ENCODE peak calls at places on chromosome 17, in seven cellular contexts. One of them, this sample, is unnamed.

GRCh38 chr17:50423553-50424159 is 2.4 kb upstream of the ACSF2 start:
- DNase-seq in GM10248: no peak
- DNase-seq in WTC11: no peak
- DNase-seq in DMS153: peak; percentile 66
- DNase-seq in left cardiac atrium: peak; percentile 45
- DNase-seq in NCI-H774: no peak
- DNase-seq in AG10803: peak; percentile 93
- DNase-seq in this sample: no peak

GRCh38 chr17:46809110-46809571 is 9.4 kb downstream of the WNT3 start:
- DNase-seq in NCI-H774: no peak
- DNase-seq in WTC11: peak; percentile 55
- DNase-seq in GM10248: no peak
- DNase-seq in left cardiac atrium: no peak
- DNase-seq in DMS153: no peak
- DNase-seq in AG10803: no peak
- DNase-seq in this sample: no peak

GRCh38 chr17:66777689-66778225 is 57.2 kb upstream of the CACNG5 start:
- DNase-seq in left cardiac atrium: no peak
- DNase-seq in NCI-H774: peak; percentile 60
- DNase-seq in WTC11: peak; percentile 80
- DNase-seq in GM10248: no peak
- DNase-seq in AG10803: peak; percentile 12
- DNase-seq in DMS153: no peak
- DNase-seq in this sample: no peak

GRCh38 chr17:77474292-77474988 is 333.7 kb downstream of the SEC14L1 start:
- DNase-seq in left cardiac atrium: peak; percentile 19
- DNase-seq in WTC11: no peak
- DNase-seq in AG10803: peak; percentile 63
- DNase-seq in NCI-H774: no peak
- DNase-seq in GM10248: no peak
- DNase-seq in DMS153: no peak
- DNase-seq in this sample: no peak

GRCh38 chr17:44122825-44123355 is 551 bp downstream of the HDAC5 start:
- DNase-seq in left cardiac atrium: no peak
- DNase-seq in AG10803: no peak
- DNase-seq in WTC11: no peak
- DNase-seq in DMS153: no peak
- DNase-seq in NCI-H774: no peak
- DNase-seq in GM10248: no peak
- DNase-seq in this sample: no peak

GRCh38 chr17:83173997-83174858 is 94.8 kb downstream of the METRNL start:
- DNase-seq in left cardiac atrium: no peak
- DNase-seq in GM10248: peak; percentile 74
- DNase-seq in DMS153: peak; percentile 66
- DNase-seq in NCI-H774: peak; percentile 13
- DNase-seq in WTC11: peak; percentile 6
- DNase-seq in AG10803: peak; percentile 91
- DNase-seq in this sample: peak; percentile 85

GRCh38 chr17:41511130-41511529 is 5.7 kb upstream of the KRT13 start:
- DNase-seq in NCI-H774: peak; percentile 72
- DNase-seq in GM10248: no peak
- DNase-seq in WTC11: no peak
- DNase-seq in AG10803: no peak
- DNase-seq in DMS153: peak; percentile 18
- DNase-seq in left cardiac atrium: no peak
- DNase-seq in this sample: no peak

GRCh38 chr17:42233148-42233547 is 38.9 kb upstream of the GHDC start:
- DNase-seq in NCI-H774: no peak
- DNase-seq in WTC11: no peak
- DNase-seq in AG10803: peak; percentile 67
- DNase-seq in GM10248: no peak
- DNase-seq in left cardiac atrium: no peak
- DNase-seq in DMS153: no peak
- DNase-seq in this sample: no peak

GRCh38 chr17:9509236-9509813 is 66.3 kb downstream of the STX8 start:
- DNase-seq in AG10803: no peak
- DNase-seq in GM10248: no peak
- DNase-seq in DMS153: no peak
- DNase-seq in left cardiac atrium: no peak
- DNase-seq in NCI-H774: no peak
- DNase-seq in WTC11: no peak
- DNase-seq in this sample: no peak

GRCh38 chr17:68356520-68356919 is 65.2 kb downstream of the ARSG start:
- DNase-seq in WTC11: no peak
- DNase-seq in AG10803: no peak
- DNase-seq in GM10248: peak; percentile 50
- DNase-seq in left cardiac atrium: no peak
- DNase-seq in NCI-H774: no peak
- DNase-seq in DMS153: no peak
- DNase-seq in this sample: no peak

GRCh38 chr17:75514299-75515228 is 773 bp downstream of the CASKIN2 start:
- DNase-seq in NCI-H774: no peak
- DNase-seq in GM10248: no peak
- DNase-seq in WTC11: peak; percentile 50
- DNase-seq in DMS153: no peak
- DNase-seq in left cardiac atrium: no peak
- DNase-seq in AG10803: peak; percentile 6
- DNase-seq in this sample: no peak

GRCh38 chr17:50549256-50549941 is 2.4 kb downstream of the SPATA20 start:
- DNase-seq in WTC11: no peak
- DNase-seq in GM10248: no peak
- DNase-seq in NCI-H774: no peak
- DNase-seq in AG10803: no peak
- DNase-seq in DMS153: no peak
- DNase-seq in left cardiac atrium: no peak
- DNase-seq in this sample: no peak

GRCh38 chr17:45438931-45439610 is 6.4 kb upstream of the ARHGAP27 start:
- DNase-seq in AG10803: no peak
- DNase-seq in WTC11: no peak
- DNase-seq in left cardiac atrium: no peak
- DNase-seq in NCI-H774: no peak
- DNase-seq in DMS153: no peak
- DNase-seq in GM10248: no peak
- DNase-seq in this sample: no peak

This sample was measured in osteocyte.